ENCODE peak calls at places on chromosomes 2 and 18, in eight cellular contexts. V is colonic mucosa, C is pancreas, I is HepG2, E is endothelial cell of umbilical vein, F is right lobe of liver, O is heart right ventricle, K is cardiac muscle cell. R is an unnamed sample. For H3K27me3, the result is how much of the 10 kb centered on the place peaks cover.

GRCh38 chr2:200310545-200310971 is 4.1 kb downstream of the SPATS2L start:
- DNase-seq in K (peak), E (no peak), O (no peak), V (no peak), C (no peak), F (no peak), I (no peak), R (no peak)

GRCh38 chr2:3505771-3506170 is 13.6 kb downstream of the ADI1 start:
- DNase-seq in K (no peak), E (peak), F (no peak), C (no peak), I (no peak), O (no peak), V (peak), R (no peak)

GRCh38 chr18:75625966-75626365 is 198.5 kb upstream of the SMIM21 start:
- DNase-seq in F (no peak), I (no peak), C (no peak), V (no peak), K (no peak), O (no peak), E (no peak), R (no peak)

GRCh38 chr2:207926133-207927076 is 98.9 kb downstream of the PLEKHM3 start:
- DNase-seq in F (peak), O (peak), E (peak), I (peak), V (no peak), C (peak), K (peak), R (no peak)

GRCh38 chr2:48601349-48601748 is 16.3 kb upstream of the GTF2A1L start:
- DNase-seq in E (no peak), V (peak), C (no peak), I (peak), O (no peak), F (no peak), K (peak), R (no peak)

GRCh38 chr2:98478861-98479770 is 34.5 kb downstream of the INPP4A start:
- DNase-seq in V (no peak), F (no peak), I (no peak), O (no peak), K (no peak), C (no peak), E (no peak), R (peak)

GRCh38 chr2:11342561-11343343 is 1.7 kb downstream of the ROCK2 start:
- DNase-seq in K (peak), O (no peak), V (peak), C (no peak), I (peak), E (peak), F (no peak), R (no peak)

GRCh38 chr2:28821295-28821958 is 10.8 kb downstream of the SPDYA start:
- DNase-seq in I (peak), E (peak), O (no peak), V (peak), C (peak), K (peak), F (no peak), R (peak)

GRCh38 chr2:9331704-9332103 is 91.6 kb downstream of the ITGB1BP1 start:
- DNase-seq in C (no peak), F (no peak), V (no peak), E (no peak), O (no peak), I (no peak), K (peak), R (no peak)

GRCh38 chr2:25089605-25090424 is 47.9 kb downstream of the EFR3B start:
- DNase-seq in C (no peak), K (no peak), F (no peak), V (no peak), E (no peak), O (no peak), I (no peak), R (no peak)

GRCh38 chr2:1936411-1936980 is 192.2 kb upstream of the PXDN start:
- DNase-seq in F (no peak), V (no peak), C (no peak), I (no peak), O (no peak), K (no peak), E (no peak), R (no peak)
- H3K27me3 ChIP-seq in F (under half), V (under half), C (under half), I (under half), O (under half), K (under half), E (under half), R (under half)

DNA sequence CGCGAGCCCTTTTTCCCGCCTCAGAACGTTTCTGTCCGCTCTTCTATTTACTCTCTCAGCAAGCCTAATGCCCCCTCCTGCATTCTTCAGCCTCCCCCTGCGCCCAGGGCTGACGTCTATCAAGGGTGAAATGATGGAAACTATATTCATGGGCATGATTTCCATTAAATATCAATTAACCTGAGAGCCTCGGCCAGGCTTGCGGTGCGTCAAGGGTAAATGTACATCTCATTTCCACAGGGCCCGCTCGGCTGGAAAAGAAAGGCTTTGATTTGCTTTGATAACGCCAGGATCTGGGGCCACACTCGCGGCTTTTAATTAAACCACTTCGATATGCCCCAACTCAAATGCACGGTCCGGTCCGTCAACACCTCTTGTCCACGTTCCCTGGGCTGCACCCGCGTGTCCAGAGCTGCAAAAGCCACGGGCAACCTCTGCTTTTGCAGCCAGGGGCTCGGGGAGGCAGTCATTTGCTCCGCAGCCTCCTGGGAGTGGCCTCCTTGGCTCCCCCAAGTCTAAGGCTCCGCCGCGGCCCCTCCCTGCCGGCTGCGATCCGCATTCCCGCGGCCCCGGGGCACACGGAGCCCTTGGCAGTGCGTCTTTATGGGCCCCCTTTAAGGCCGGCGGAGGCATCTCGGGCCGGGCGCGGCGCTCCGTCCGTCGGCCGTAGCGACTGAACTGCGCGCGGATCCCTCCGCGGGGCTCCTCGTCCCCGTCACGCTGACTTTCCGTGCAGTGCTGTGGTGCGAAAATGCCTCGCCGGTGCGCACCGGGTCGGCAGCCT is at the start of gene HOXD8:
- DNase-seq in C (no peak), O (peak), V (peak), F (no peak), K (peak), E (peak), I (no peak), R (no peak)
- H3K27me3 ChIP-seq in C (half or more), O (half or more), V (under half), F (half or more), K (half or more), E (under half), I (half or more), R (under half)

GRCh38 chr18:51647346-51647745 is 449.9 kb upstream of the MEX3C start:
- DNase-seq in C (no peak), F (no peak), I (no peak), E (no peak), K (no peak), O (no peak), V (no peak), R (no peak)
- H3K27me3 ChIP-seq in C (under half), F (under half), I (under half), E (under half), K (under half), O (under half), V (under half), R (under half)

DNA sequence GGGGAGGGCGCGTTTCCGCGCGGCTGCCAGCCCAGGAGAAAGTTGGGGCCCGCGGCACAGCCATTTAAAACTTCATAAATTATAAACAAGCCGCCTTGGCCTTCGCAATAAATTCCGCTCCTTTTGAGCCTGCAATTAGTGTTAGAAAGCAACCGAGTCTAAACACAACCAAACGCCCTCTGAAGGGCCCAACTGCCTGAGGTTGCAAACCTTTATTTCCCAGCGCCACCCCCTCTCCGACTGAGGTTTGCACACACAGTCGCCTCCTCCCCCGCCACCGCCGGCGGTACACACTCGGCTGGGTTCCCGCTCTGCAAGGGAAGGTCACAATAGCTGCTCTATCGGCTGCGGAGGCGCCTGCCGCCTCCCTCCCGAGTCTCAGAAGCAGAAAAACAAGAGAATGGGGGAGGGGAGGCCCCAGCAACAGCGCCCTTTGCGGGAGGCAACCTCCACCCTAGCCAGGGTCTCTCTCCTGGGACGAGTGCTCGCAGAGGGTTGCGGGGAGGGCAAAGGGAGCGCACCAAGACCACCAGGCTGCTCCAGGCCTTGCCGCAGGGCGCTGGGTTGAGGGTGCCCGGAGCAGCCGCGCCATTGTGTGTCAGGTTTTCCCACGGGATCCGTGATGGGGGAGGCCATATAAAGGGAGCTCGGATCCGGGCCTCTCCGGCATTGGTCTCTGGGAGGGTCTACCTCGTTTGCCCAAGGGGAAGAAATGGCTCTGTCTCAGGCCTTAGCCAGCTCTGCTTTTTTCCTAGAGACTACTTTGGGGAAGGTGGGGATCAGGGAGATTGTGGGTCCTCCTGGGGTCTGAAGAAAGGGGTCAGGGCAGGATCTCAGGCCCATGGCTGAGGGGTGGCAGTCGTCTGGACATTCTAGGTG is 13.4 kb upstream of the HOXD1 start:
- DNase-seq in I (no peak), V (peak), O (no peak), K (no peak), F (no peak), E (no peak), C (no peak), R (no peak)
- H3K27me3 ChIP-seq in I (under half), V (under half), O (under half), K (half or more), F (half or more), E (under half), C (half or more), R (under half)

GRCh38 chr2:95276244-95276887 is 2.1 kb downstream of the PROM2 start:
- DNase-seq in F (peak), K (no peak), E (no peak), V (no peak), O (no peak), I (no peak), C (no peak), R (no peak)

GRCh38 chr2:95276888-95277245 is 2.6 kb downstream of the PROM2 start:
- DNase-seq in V (no peak), K (no peak), C (no peak), F (peak), I (no peak), O (no peak), E (no peak), R (no peak)

GRCh38 chr2:95278637-95279225 is 4.5 kb downstream of the PROM2 start:
- DNase-seq in F (peak), I (no peak), K (no peak), O (no peak), C (no peak), E (no peak), V (no peak), R (no peak)

GRCh38 chr2:95278051-95278471 is 3.8 kb downstream of the PROM2 start:
- DNase-seq in O (no peak), F (peak), V (no peak), C (no peak), K (peak), I (no peak), E (no peak), R (no peak)

DNA sequence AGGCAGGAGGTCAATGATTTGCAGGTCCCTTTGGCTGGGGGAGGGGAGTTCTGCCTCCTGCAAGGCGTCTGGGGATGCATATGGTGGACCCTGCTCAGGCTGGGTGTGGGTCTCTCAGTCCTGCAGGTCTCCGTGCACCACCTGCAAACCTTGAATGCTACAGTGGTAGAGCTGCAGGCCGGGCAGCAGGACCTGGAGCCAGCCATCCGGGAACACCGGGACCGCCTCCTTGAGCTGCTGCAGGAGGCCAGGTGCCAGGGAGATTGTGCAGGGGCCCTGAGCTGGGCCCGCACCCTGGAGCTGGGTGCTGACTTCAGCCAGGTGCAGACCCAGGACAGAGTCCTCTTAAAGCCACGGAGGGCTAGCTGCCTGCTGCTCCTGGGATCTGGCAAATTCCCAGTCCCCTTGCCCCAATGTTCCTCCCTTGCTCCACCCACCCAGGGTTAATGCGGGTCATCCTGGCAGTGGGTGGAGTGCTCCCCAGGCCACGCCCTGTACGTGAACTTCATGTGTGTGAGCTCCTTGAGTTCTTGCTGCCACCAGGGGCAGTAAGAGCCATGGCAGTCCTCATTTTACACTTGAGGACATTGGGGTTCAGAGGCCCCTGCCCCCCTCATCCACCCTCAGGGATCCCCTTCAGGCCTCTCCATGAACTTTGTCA is 3.1 kb downstream of the PROM2 start:
- DNase-seq in V (peak), I (peak), O (no peak), F (peak), C (peak), E (no peak), K (peak), R (no peak)
- H3K27me3 ChIP-seq in V (under half), I (under half), O (under half), F (under half), C (under half), E (under half), K (under half), R (under half)

GRCh38 chr2:27496357-27497287 is at the start of gene GCKR:
- DNase-seq in E (peak), K (peak), C (peak), O (no peak), F (peak), I (peak), V (no peak), R (no peak)
- H3K27me3 ChIP-seq in E (under half), K (under half), C (under half), O (under half), F (under half), I (under half), V (under half), R (under half)

GRCh38 chr2:127065299-127065931 is 41.5 kb downstream of the BIN1 start:
- DNase-seq in C (no peak), V (no peak), E (no peak), F (no peak), I (no peak), O (no peak), K (no peak), R (no peak)

GRCh38 chr2:127065932-127066318 is 41.0 kb downstream of the BIN1 start:
- DNase-seq in I (no peak), O (no peak), K (no peak), E (no peak), V (no peak), C (no peak), F (no peak), R (no peak)

GRCh38 chr2:127067620-127068350 is 39.2 kb downstream of the BIN1 start:
- DNase-seq in E (peak), I (peak), V (peak), K (peak), C (peak), F (peak), O (peak), R (peak)

GRCh38 chr2:127068351-127068741 is 38.6 kb downstream of the BIN1 start:
- DNase-seq in C (no peak), O (no peak), V (no peak), F (no peak), E (no peak), K (no peak), I (no peak), R (no peak)

GRCh38 chr2:127066942-127067341 is 40.0 kb downstream of the BIN1 start:
- DNase-seq in V (peak), C (no peak), I (no peak), F (no peak), E (no peak), O (peak), K (peak), R (no peak)
- H3K27me3 ChIP-seq in V (under half), C (under half), I (under half), F (under half), E (under half), O (under half), K (under half), R (under half)

GRCh38 chr2:238865744-238866355 is 18.0 kb downstream of the TWIST2 start:
- DNase-seq in I (no peak), K (no peak), C (no peak), F (no peak), E (no peak), V (no peak), O (no peak), R (no peak)
- H3K27me3 ChIP-seq in I (under half), K (under half), C (under half), F (under half), E (under half), V (under half), O (under half), R (under half)

R was measured in DND-41.